ENCODE peak calls at places on chromosomes 5 and 9, in four cellular contexts. M is effector memory CD4-positive, alpha-beta T cell; Y is heart right ventricle; X is right atrium auricular region. A is an unnamed sample. For H3K4me1, the result is how much of the 10 kb centered on the place peaks cover.

GRCh38 chr9:134728801-134729495 is 87.3 kb downstream of the COL5A1 start:
- DNase-seq in X (no peak), Y (peak), M (no peak), A (peak)

GRCh38 chr9:110015759-110016158 is 192.2 kb downstream of the C9orf152 start:
- DNase-seq in M (no peak), Y (no peak), X (no peak), A (no peak)

GRCh38 chr9:94772654-94773303 is 46.3 kb downstream of the AOPEP start:
- DNase-seq in M (no peak), X (no peak), Y (no peak), A (no peak)

GRCh38 chr9:105264380-105264779 is 19.9 kb downstream of the SLC44A1 start:
- DNase-seq in Y (no peak), M (no peak), X (no peak), A (no peak)

GRCh38 chr5:178449163-178450060 is 140.8 kb downstream of the COL23A1 start:
- DNase-seq in X (no peak), M (no peak), Y (no peak), A (peak)

GRCh38 chr5:113778147-113778546 is 264.7 kb downstream of the YTHDC2 start:
- DNase-seq in X (no peak), M (no peak), Y (no peak), A (no peak)

GRCh38 chr5:81161012-81161601 is 72.0 kb upstream of the CKMT2 start:
- DNase-seq in X (no peak), M (no peak), Y (no peak), A (no peak)

GRCh38 chr5:37786855-37787254 is 53.0 kb downstream of the GDNF start:
- DNase-seq in Y (no peak), M (no peak), X (no peak), A (no peak)

GRCh38 chr5:133944263-133945230 is 23.9 kb downstream of the C5orf15 start:
- DNase-seq in M (no peak), X (no peak), Y (no peak), A (no peak)

GRCh38 chr5:2039180-2039531 is 156.4 kb upstream of the IRX4 start:
- DNase-seq in Y (no peak), M (no peak), X (no peak), A (no peak)

GRCh38 chr9:135809166-135809565 is 98.2 kb downstream of the CAMSAP1 start:
- DNase-seq in X (no peak), Y (no peak), M (no peak), A (no peak)

GRCh38 chr9:114347675-114348074 is 18.0 kb downstream of the ORM2 start:
- DNase-seq in X (no peak), M (no peak), Y (no peak), A (peak)

GRCh38 chr9:129324808-129325491 is 146.9 kb upstream of the IER5L start:
- DNase-seq in X (no peak), Y (no peak), M (no peak), A (no peak)

GRCh38 chr9:123331303-123331702 is 24.7 kb upstream of the CRB2 start:
- DNase-seq in Y (no peak), X (no peak), M (no peak), A (no peak)

GRCh38 chr5:139561655-139562451 is 714 bp downstream of the UBE2D2 start:
- DNase-seq in X (peak), M (peak), Y (peak), A (peak)

GRCh38 chr9:2634158-2634557 is 12.6 kb downstream of the VLDLR start:
- DNase-seq in Y (no peak), X (no peak), M (no peak), A (no peak)

GRCh38 chr5:160548949-160549665 is 127.5 kb downstream of the PTTG1 start:
- DNase-seq in X (no peak), Y (no peak), M (no peak), A (no peak)

GRCh38 chr5:64900618-64901017 is 131.9 kb downstream of the CWC27 start:
- DNase-seq in X (no peak), M (no peak), Y (no peak), A (no peak)

GRCh38 chr5:135095052-135095715 is 61.2 kb upstream of the PITX1 start:
- DNase-seq in M (no peak), X (no peak), Y (no peak), A (no peak)

GRCh38 chr5:178224403-178224802 is 8.2 kb downstream of the PHYKPL start:
- DNase-seq in Y (no peak), M (no peak), X (no peak), A (no peak)

GRCh38 chr9:98240475-98240874 is 15.0 kb downstream of the TBC1D2 start:
- DNase-seq in M (no peak), X (no peak), Y (no peak), A (peak)

GRCh38 chr5:154444559-154445421 is 1.0 kb upstream of the SAP30L start:
- DNase-seq in M (no peak), Y (no peak), X (no peak), A (peak)

GRCh38 chr5:142441638-142442037 is 116.8 kb upstream of the SPRY4 start:
- DNase-seq in X (peak), Y (no peak), M (no peak), A (no peak)

GRCh38 chr5:73564644-73565165 is 734 bp downstream of the ANKRA2 start:
- DNase-seq in M (no peak), X (no peak), Y (no peak), A (no peak)

GRCh38 chr9:90921104-90921503 is 119.5 kb downstream of the SYK start:
- DNase-seq in M (no peak), Y (peak), X (peak), A (peak)

GRCh38 chr5:170986598-170986997 is 124.8 kb downstream of the RANBP17 start:
- DNase-seq in Y (no peak), X (no peak), M (no peak), A (no peak)

GRCh38 chr5:128538249-128539037 is 398 bp upstream of the FBN2 start:
- DNase-seq in Y (peak), X (no peak), M (no peak), A (peak)

GRCh38 chr5:569868-570361 is 42.2 kb upstream of the CEP72 start:
- DNase-seq in X (no peak), M (no peak), Y (no peak), A (no peak)

GRCh38 chr9:18822850-18823249 is 210.2 kb downstream of the SAXO1 start:
- DNase-seq in Y (no peak), X (no peak), M (no peak), A (no peak)

GRCh38 chr5:11596657-11597071 is 307.6 kb downstream of the CTNND2 start:
- DNase-seq in Y (no peak), X (no peak), M (no peak), A (no peak)
- H3K27ac ChIP-seq in Y (no peak), X (no peak), M (no peak), A (no peak)

GRCh38 chr5:98004463-98004862 is 769.0 kb upstream of the RGMB start:
- DNase-seq in M (no peak), Y (no peak), X (no peak), A (no peak)
- H3K4me1 ChIP-seq in M (under half), Y (under half), X (under half), A (under half)

DNA sequence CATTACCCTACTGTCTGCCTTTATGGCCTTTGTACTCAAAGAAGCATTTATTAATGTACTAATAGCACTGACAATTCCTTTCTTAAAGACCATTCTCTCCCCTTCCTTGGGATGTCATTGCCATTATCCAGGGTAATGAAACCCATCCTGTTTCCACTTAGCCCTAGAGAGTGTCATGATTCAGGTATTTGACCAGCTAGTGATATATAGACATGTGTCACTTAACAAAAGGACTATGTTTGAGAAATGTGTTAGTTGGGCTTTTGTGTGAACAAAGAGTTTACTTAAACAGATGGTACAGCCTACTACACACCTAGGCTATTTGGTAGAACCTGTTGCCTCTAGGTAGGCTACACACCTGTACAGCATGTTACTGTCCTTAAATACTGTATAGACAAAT is 2.0 kb downstream of the ATP6V0E1 start:
- DNase-seq in M (no peak), X (no peak), Y (no peak), A (no peak)
- H3K4me3 ChIP-seq in M (no peak), X (no peak), Y (peak), A (no peak)

GRCh38 chr9:133357656-133358055 is 1.3 kb downstream of the SURF2 start:
- DNase-seq in M (no peak), Y (no peak), X (no peak), A (no peak)
- H3K27ac ChIP-seq in M (peak), Y (no peak), X (no peak), A (no peak)